ENCODE peak calls at places on chromosomes 2 and 18, in eight cellular contexts. Q is adrenal gland, F is OCI-LY7, Z is GM10248, D is BJ, C is foreskin fibroblast, W is WERI-Rb-1, H is coronary artery. E is an unnamed sample.
A peak's percentile ranks its signal among the peaks of the same experiment; 100 is the strongest.

GRCh38 chr2:113075030-113075429 is 7.3 kb downstream of the IL1F10 start:
- DNase-seq in Q (no peak), F (no peak), Z (no peak), D (no peak), C (no peak), W (no peak), H (no peak), E (no peak)

GRCh38 chr2:120765911-120766757 is 30.5 kb downstream of the GLI2 start:
- DNase-seq in Q (peak; percentile 72), F (no peak), Z (no peak), D (peak; percentile 78), C (peak; percentile 90), W (no peak), H (peak; percentile 88), E (peak; percentile 66)

GRCh38 chr2:105607920-105608504 is 136.7 kb upstream of the NCK2 start:
- DNase-seq in Q (no peak), F (no peak), Z (no peak), D (no peak), C (no peak), W (no peak), H (no peak), E (no peak)

GRCh38 chr2:61677942-61678341 is 139.8 kb upstream of the XPO1 start:
- DNase-seq in Q (no peak), F (no peak), Z (no peak), D (no peak), C (no peak), W (no peak), H (no peak), E (no peak)

GRCh38 chr2:10079192-10079930 is 850 bp downstream of the CYS1 start:
- DNase-seq in Q (peak; percentile 34), F (peak; percentile 31), Z (peak; percentile 42), D (peak; percentile 27), C (peak; percentile 82), W (peak; percentile 52), H (no peak), E (peak; percentile 46)

GRCh38 chr18:62897153-62897552 is 181.8 kb downstream of the PHLPP1 start:
- DNase-seq in Q (no peak), F (no peak), Z (no peak), D (no peak), C (peak; percentile 70), W (no peak), H (no peak), E (no peak)

GRCh38 chr2:238920053-238920452 is 72.2 kb downstream of the TWIST2 start:
- DNase-seq in Q (no peak), F (no peak), Z (no peak), D (no peak), C (peak; percentile 47), W (no peak), H (peak; percentile 59), E (no peak)

GRCh38 chr2:240287496-240288086 is 147.1 kb upstream of the OTOS start:
- DNase-seq in Q (peak; percentile 5), F (no peak), Z (no peak), D (no peak), C (no peak), W (no peak), H (peak; percentile 63), E (no peak)

GRCh38 chr18:77316013-77316412 is 66.4 kb downstream of the GALR1 start:
- DNase-seq in Q (no peak), F (no peak), Z (no peak), D (no peak), C (no peak), W (no peak), H (no peak), E (no peak)

GRCh38 chr18:74459877-74460276 is 2.8 kb upstream of the DIPK1C start:
- DNase-seq in Q (no peak), F (no peak), Z (no peak), D (no peak), C (peak; percentile 8), W (peak; percentile 50), H (no peak), E (no peak)

GRCh38 chr2:179842498-179843153 is 18.8 kb downstream of the ZNF385B start:
- DNase-seq in Q (peak; percentile 18), F (peak; percentile 77), Z (peak; percentile 13), D (no peak), C (peak; percentile 19), W (peak; percentile 72), H (no peak), E (no peak)

GRCh38 chr2:17830053-17831034 is 14.1 kb downstream of the MSGN1 start:
- DNase-seq in Q (peak; percentile 26), F (peak; percentile 8), Z (peak; percentile 75), D (peak; percentile 12), C (peak; percentile 86), W (peak; percentile 97), H (no peak), E (peak; percentile 73)

GRCh38 chr2:239532859-239533258 is 132.0 kb upstream of the HDAC4 start:
- DNase-seq in Q (no peak), F (no peak), Z (no peak), D (no peak), C (no peak), W (no peak), H (no peak), E (no peak)

GRCh38 chr2:221410487-221410886 is 161.6 kb downstream of the EPHA4 start:
- DNase-seq in Q (no peak), F (no peak), Z (no peak), D (no peak), C (no peak), W (no peak), H (no peak), E (no peak)

GRCh38 chr2:12797815-12798214 is 81.1 kb downstream of the TRIB2 start:
- DNase-seq in Q (no peak), F (no peak), Z (no peak), D (no peak), C (peak; percentile 56), W (no peak), H (no peak), E (no peak)

GRCh38 chr2:28346587-28346986 is 46.1 kb upstream of the FOSL2 start:
- DNase-seq in Q (no peak), F (no peak), Z (no peak), D (peak; percentile 62), C (peak; percentile 85), W (no peak), H (no peak), E (peak; percentile 40)

GRCh38 chr2:105324732-105325131 is 4.8 kb downstream of the TGFBRAP1 start:
- DNase-seq in Q (no peak), F (no peak), Z (no peak), D (peak; percentile 27), C (peak; percentile 62), W (peak; percentile 36), H (no peak), E (no peak)

GRCh38 chr2:160227252-160227651 is 27.2 kb upstream of the ITGB6 start:
- DNase-seq in Q (peak; percentile 32), F (no peak), Z (no peak), D (no peak), C (peak; percentile 89), W (no peak), H (no peak), E (no peak)

GRCh38 chr2:54725343-54726099 is 2.1 kb downstream of the EML6 start:
- DNase-seq in Q (no peak), F (peak; percentile 34), Z (no peak), D (no peak), C (peak; percentile 5), W (no peak), H (no peak), E (no peak)

GRCh38 chr2:207895236-207895860 is 125.6 kb upstream of the FZD5 start:
- DNase-seq in Q (no peak), F (no peak), Z (no peak), D (no peak), C (no peak), W (no peak), H (no peak), E (no peak)

GRCh38 chr18:79866889-79867574 is 69.3 kb downstream of the KCNG2 start:
- DNase-seq in Q (no peak), F (no peak), Z (no peak), D (no peak), C (no peak), W (no peak), H (no peak), E (no peak)

GRCh38 chr18:37305084-37305483 is 260.5 kb downstream of the CELF4 start:
- DNase-seq in Q (no peak), F (no peak), Z (no peak), D (no peak), C (no peak), W (no peak), H (no peak), E (no peak)

GRCh38 chr2:141942006-141942789 is 188.6 kb downstream of the LRP1B start:
- DNase-seq in Q (no peak), F (no peak), Z (no peak), D (no peak), C (peak; percentile 24), W (no peak), H (no peak), E (no peak)

GRCh38 chr2:203396667-203397066 is 68.5 kb downstream of the ABI2 start:
- DNase-seq in Q (no peak), F (no peak), Z (no peak), D (no peak), C (no peak), W (peak; percentile 39), H (no peak), E (no peak)
- TF ChIP-seq CTCF in Q (no peak), F (peak; percentile 59), Z (no peak), D (peak; percentile 36), C (peak; percentile 25), W (peak; percentile 51), H (no peak), E (no peak)

GRCh38 chr2:109662889-109663288 is 48.7 kb downstream of the SOWAHC start:
- DNase-seq in Q (no peak), F (no peak), Z (no peak), D (no peak), C (no peak), W (no peak), H (no peak), E (no peak)
- TF ChIP-seq CTCF in Q (peak; percentile 9), F (no peak), Z (no peak), D (no peak), C (no peak), W (no peak), H (no peak), E (peak; percentile 26)

GRCh38 chr2:47060652-47061170 is 94.4 kb downstream of the STPG4 start:
- DNase-seq in Q (no peak), F (no peak), Z (no peak), D (no peak), C (no peak), W (no peak), H (no peak), E (no peak)
- TF ChIP-seq CTCF in Q (no peak), F (no peak), Z (no peak), D (no peak), C (no peak), W (no peak), H (no peak), E (no peak)

GRCh38 chr18:49884465-49884864 is 71.1 kb upstream of the ACAA2 start:
- DNase-seq in Q (no peak), F (no peak), Z (no peak), D (no peak), C (no peak), W (peak; percentile 44), H (no peak), E (no peak)

GRCh38 chr18:49890041-49890440 is 76.7 kb upstream of the ACAA2 start:
- DNase-seq in Q (no peak), F (no peak), Z (no peak), D (no peak), C (no peak), W (no peak), H (peak; percentile 21), E (no peak)

GRCh38 chr18:49892148-49892924 is 79.0 kb upstream of the ACAA2 start:
- DNase-seq in Q (no peak), F (no peak), Z (no peak), D (no peak), C (peak; percentile 9), W (no peak), H (peak; percentile 28), E (no peak)

GRCh38 chr18:49884959-49885358 is 71.6 kb upstream of the ACAA2 start:
- DNase-seq in Q (no peak), F (no peak), Z (no peak), D (no peak), C (no peak), W (no peak), H (no peak), E (no peak)

GRCh38 chr18:49886891-49887764 is 73.8 kb upstream of the ACAA2 start:
- DNase-seq in Q (no peak), F (no peak), Z (no peak), D (no peak), C (no peak), W (peak; percentile 71), H (peak; percentile 35), E (no peak)
- TF ChIP-seq CTCF in Q (no peak), F (peak; percentile 12), Z (no peak), D (no peak), C (no peak), W (peak; percentile 76), H (no peak), E (no peak)